ENCODE peak calls at places on chromosomes 2 and 18, in five cellular contexts. M is anterior cingulate cortex, V is activated B cell treated with CpG ODN at 0.5 μM for 24 hours, G is WERI-Rb-1, T is Right ventricle myocardium superior. Q is an unnamed sample.

GRCh38 chr2:86107031-86107430 is 996 bp downstream of the PTCD3 start:
- DNase-seq in T (no peak), G (no peak), V (no peak), M (no peak), Q (no peak)

GRCh38 chr2:37647941-37648315 is 23.5 kb downstream of the CDC42EP3 start:
- DNase-seq in V (no peak), M (no peak), G (no peak), T (no peak), Q (no peak)

GRCh38 chr2:38146302-38146916 is 70.5 kb upstream of the CYP1B1 start:
- DNase-seq in G (no peak), M (peak; percentile 20), T (no peak), V (no peak), Q (peak; percentile 84)

GRCh38 chr2:54809814-54810213 is 86.4 kb downstream of the EML6 start:
- DNase-seq in G (no peak), T (no peak), V (no peak), M (no peak), Q (no peak)

GRCh38 chr2:69060938-69061501 is 48.0 kb downstream of the ANTXR1 start:
- DNase-seq in G (no peak), T (no peak), M (no peak), V (no peak), Q (no peak)

GRCh38 chr18:46039967-46040746 is 31.9 kb downstream of the PSTPIP2 start:
- DNase-seq in V (no peak), T (no peak), G (no peak), M (no peak), Q (no peak)

GRCh38 chr2:60679059-60679780 is 76.8 kb upstream of the PAPOLG start:
- DNase-seq in V (no peak), G (no peak), T (no peak), M (no peak), Q (no peak)

GRCh38 chr18:10750386-10751035 is 224.7 kb downstream of the NAPG start:
- DNase-seq in M (no peak), V (no peak), G (no peak), T (no peak), Q (no peak)

GRCh38 chr2:10185755-10186154 is 63.2 kb downstream of the RRM2 start:
- DNase-seq in T (no peak), V (no peak), M (no peak), G (no peak), Q (no peak)

GRCh38 chr2:30752811-30753210 is 54.4 kb downstream of the CAPN13 start:
- DNase-seq in T (no peak), V (no peak), G (no peak), M (no peak), Q (no peak)